ENCODE peak calls at places on chromosomes 6 and 20, in seven cellular contexts. R is neural crest cell, T is cardiac fibroblast, F is GM19239, Y is AG09319, W is WTC11, P is IMR-90. I is an unnamed sample.

GRCh38 chr6:44505751-44506150 is 118.2 kb downstream of the CDC5L start:
- DNase-seq in R (no peak), T (no peak), F (no peak), Y (no peak), W (no peak), P (no peak), I (no peak)

GRCh38 chr6:92888316-92888715 is 531.0 kb downstream of the EPHA7 start:
- DNase-seq in R (no peak), T (no peak), F (no peak), Y (no peak), W (no peak), P (no peak), I (no peak)

GRCh38 chr6:152087701-152088100 is 280.2 kb downstream of the ESR1 start:
- DNase-seq in R (no peak), T (no peak), F (no peak), Y (no peak), W (no peak), P (no peak), I (no peak)

GRCh38 chr20:37796121-37796520 is 102.3 kb downstream of the CTNNBL1 start:
- DNase-seq in R (no peak), T (no peak), F (no peak), Y (no peak), W (no peak), P (no peak), I (no peak)

GRCh38 chr6:44725070-44725469 is 337.6 kb downstream of the CDC5L start:
- DNase-seq in R (no peak), T (peak), F (no peak), Y (no peak), W (no peak), P (no peak), I (no peak)

GRCh38 chr6:130697661-130698535 is 129.3 kb upstream of the SMLR1 start:
- DNase-seq in R (peak), T (peak), F (peak), Y (peak), W (peak), P (peak), I (peak)

GRCh38 chr6:107491791-107492674 is 2.1 kb downstream of the SOBP start:
- DNase-seq in R (no peak), T (peak), F (no peak), Y (peak), W (no peak), P (peak), I (no peak)

GRCh38 chr6:15404700-15404980 is 158.8 kb downstream of the JARID2 start:
- DNase-seq in R (no peak), T (no peak), F (no peak), Y (no peak), W (no peak), P (no peak), I (no peak)

GRCh38 chr6:30450908-30451818 is 38.1 kb upstream of the HLA-E start:
- DNase-seq in R (no peak), T (peak), F (peak), Y (no peak), W (peak), P (peak), I (peak)

GRCh38 chr6:14000901-14001300 is 76.1 kb downstream of the RNF182 start:
- DNase-seq in R (no peak), T (peak), F (no peak), Y (no peak), W (no peak), P (peak), I (no peak)

GRCh38 chr6:160054271-160054670 is 67.3 kb upstream of the SLC22A1 start:
- DNase-seq in R (no peak), T (no peak), F (no peak), Y (no peak), W (no peak), P (no peak), I (no peak)

GRCh38 chr6:109465772-109466171 is 10.2 kb upstream of the MICAL1 start:
- DNase-seq in R (no peak), T (no peak), F (no peak), Y (no peak), W (no peak), P (no peak), I (no peak)

GRCh38 chr6:78561015-78561414 is 306.3 kb upstream of the IRAK1BP1 start:
- DNase-seq in R (no peak), T (peak), F (no peak), Y (no peak), W (no peak), P (peak), I (no peak)

GRCh38 chr20:50467618-50468373 is 42.4 kb upstream of the PTPN1 start:
- DNase-seq in R (peak), T (peak), F (peak), Y (no peak), W (peak), P (peak), I (no peak)

GRCh38 chr6:157989541-157990289 is 8.1 kb downstream of the SYNJ2 start:
- DNase-seq in R (no peak), T (peak), F (no peak), Y (no peak), W (no peak), P (peak), I (no peak)

GRCh38 chr20:56417911-56418310 is 5.9 kb downstream of the CASS4 start:
- DNase-seq in R (no peak), T (peak), F (no peak), Y (no peak), W (no peak), P (peak), I (no peak)